ENCODE peak calls at places on chromosome 4, in eight cellular contexts. I, C, X, T, M, O, V and J are unnamed samples.

GRCh38 chr4:147596976-147597375 is 20.2 kb upstream of the TMEM184C start:
- DNase-seq in I (no peak), C (no peak), X (no peak), T (peak; percentile 67), M (no peak), O (peak; percentile 84), V (peak; percentile 64), J (no peak)

GRCh38 chr4:108775921-108776320 is 13.1 kb upstream of the ETNPPL start:
- DNase-seq in I (no peak), C (no peak), X (no peak), T (no peak), M (no peak), O (no peak), V (no peak), J (no peak)

GRCh38 chr4:155657169-155657568 is 9.5 kb upstream of the GUCY1A1 start:
- DNase-seq in I (no peak), C (no peak), X (no peak), T (peak; percentile 26), M (no peak), O (no peak), V (no peak), J (no peak)

GRCh38 chr4:4592414-4592813 is 50.6 kb upstream of the STX18 start:
- DNase-seq in I (no peak), C (no peak), X (no peak), T (no peak), M (no peak), O (no peak), V (no peak), J (no peak)

GRCh38 chr4:85496933-85497332 is 22.0 kb downstream of the ARHGAP24 start:
- DNase-seq in I (no peak), C (no peak), X (no peak), T (peak; percentile 58), M (no peak), O (peak; percentile 78), V (peak; percentile 64), J (no peak)

GRCh38 chr4:86264269-86264668 is 95.6 kb downstream of the MAPK10 start:
- DNase-seq in I (no peak), C (no peak), X (no peak), T (no peak), M (no peak), O (no peak), V (no peak), J (no peak)

GRCh38 chr4:140123666-140124377 is 30.2 kb downstream of the MAML3 start:
- DNase-seq in I (no peak), C (no peak), X (no peak), T (no peak), M (no peak), O (no peak), V (no peak), J (no peak)

GRCh38 chr4:17544831-17545234 is 29.9 kb downstream of the CLRN2 start:
- DNase-seq in I (no peak), C (no peak), X (no peak), T (no peak), M (no peak), O (no peak), V (no peak), J (no peak)

GRCh38 chr4:110654254-110654635 is 31.4 kb upstream of the PITX2 start:
- DNase-seq in I (no peak), C (no peak), X (no peak), T (no peak), M (no peak), O (no peak), V (no peak), J (no peak)

GRCh38 chr4:165331316-165331715 is 3.8 kb downstream of the MSMO1 start:
- DNase-seq in I (no peak), C (no peak), X (no peak), T (no peak), M (peak; percentile 22), O (no peak), V (no peak), J (no peak)

GRCh38 chr4:40186665-40187014 is 10.2 kb upstream of the RHOH start:
- DNase-seq in I (no peak), C (no peak), X (no peak), T (no peak), M (no peak), O (no peak), V (peak; percentile 72), J (no peak)

GRCh38 chr4:186728631-186729271 is 5.1 kb upstream of the FAT1 start:
- DNase-seq in I (no peak), C (no peak), X (no peak), T (peak; percentile 50), M (no peak), O (no peak), V (peak; percentile 94), J (no peak)

GRCh38 chr4:155906554-155907247 is 3.2 kb downstream of the TDO2 start:
- DNase-seq in I (no peak), C (no peak), X (no peak), T (peak; percentile 93), M (no peak), O (peak; percentile 100), V (peak; percentile 55), J (no peak)

GRCh38 chr4:161419822-161420221 is 744.0 kb downstream of the FSTL5 start:
- DNase-seq in I (no peak), C (peak; percentile 46), X (no peak), T (no peak), M (peak; percentile 24), O (no peak), V (no peak), J (peak; percentile 59)
- TF ChIP-seq CTCF in I (no peak), C (peak; percentile 66), X (no peak), T (no peak), M (peak; percentile 23), O (peak; percentile 24), V (peak; percentile 6), J (no peak)

DNA sequence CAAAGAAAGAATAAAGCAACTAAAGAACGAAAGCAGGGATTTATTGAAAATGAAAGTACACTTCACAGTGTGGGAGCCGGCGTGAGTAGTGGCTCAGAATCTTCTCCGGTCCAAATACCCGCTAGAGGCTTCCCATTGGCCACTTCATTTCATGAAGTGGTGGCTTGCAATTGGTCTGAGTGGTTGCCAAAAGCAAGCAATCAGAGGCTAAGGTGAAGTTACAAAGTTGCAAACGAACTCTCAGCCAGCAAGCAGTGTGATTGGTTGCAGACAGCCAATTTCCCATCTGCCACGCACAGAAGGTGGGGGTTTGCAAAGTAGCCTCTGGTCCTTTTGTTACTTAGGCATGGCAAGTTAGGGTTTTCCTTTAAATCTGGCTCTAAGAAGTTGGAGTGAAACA is 6.7 kb upstream of the CLOCK start:
- DNase-seq in I (no peak), C (no peak), X (no peak), T (peak; percentile 44), M (peak; percentile 33), O (no peak), V (peak; percentile 79), J (no peak)
- TF ChIP-seq CTCF in I (no peak), C (no peak), X (no peak), T (no peak), M (no peak), O (no peak), V (no peak), J (no peak)

GRCh38 chr4:38856524-38857337 is at the start of gene TLR6:
- DNase-seq in I (no peak), C (peak; percentile 51), X (peak; percentile 47), T (no peak), M (peak; percentile 91), O (no peak), V (peak; percentile 78), J (peak; percentile 89)
- TF ChIP-seq CTCF in I (peak; percentile 32), C (peak; percentile 84), X (peak; percentile 52), T (peak; percentile 70), M (peak; percentile 67), O (peak; percentile 73), V (peak; percentile 70), J (peak; percentile 75)

GRCh38 chr4:87973283-87974169 is 2.0 kb upstream of the SPP1 start:
- DNase-seq in I (no peak), C (peak; percentile 56), X (peak; percentile 40), T (peak; percentile 84), M (peak; percentile 49), O (peak; percentile 55), V (peak; percentile 79), J (peak; percentile 66)
- TF ChIP-seq CTCF in I (peak; percentile 72), C (peak; percentile 89), X (peak; percentile 77), T (peak; percentile 83), M (peak; percentile 75), O (peak; percentile 80), V (peak; percentile 82), J (peak; percentile 78)

GRCh38 chr4:173171098-173171497 is 2.5 kb downstream of the GALNT7 start:
- DNase-seq in I (no peak), C (no peak), X (no peak), T (no peak), M (no peak), O (no peak), V (peak; percentile 42), J (peak; percentile 61)
- TF ChIP-seq CTCF in I (no peak), C (peak; percentile 34), X (no peak), T (peak; percentile 32), M (no peak), O (peak; percentile 44), V (peak; percentile 9), J (peak; percentile 3)

GRCh38 chr4:15006416-15007024 is 4.2 kb downstream of the CPEB2 start:
- DNase-seq in I (no peak), C (no peak), X (peak; percentile 8), T (no peak), M (peak; percentile 35), O (no peak), V (peak; percentile 20), J (peak; percentile 42)
- TF ChIP-seq CTCF in I (no peak), C (peak; percentile 64), X (peak; percentile 31), T (peak; percentile 43), M (peak; percentile 35), O (peak; percentile 27), V (peak; percentile 43), J (no peak)

GRCh38 chr4:123093247-123093646 is 170.8 kb upstream of the NUDT6 start:
- DNase-seq in I (no peak), C (no peak), X (no peak), T (no peak), M (no peak), O (no peak), V (no peak), J (peak; percentile 18)
- TF ChIP-seq CTCF in I (no peak), C (no peak), X (no peak), T (no peak), M (no peak), O (peak; percentile 9), V (no peak), J (peak; percentile 1)